ENCODE peak calls at places on chromosomes 3 and 15, in ten cellular contexts. M is PC-3, S is neural progenitor cell, J is hepatocyte, N is mammary epithelial cell, Q is fibroblast of lung, V is Karpas-422, Z is MM.1S, G is PC-9, K is H9. L is an unnamed sample. For H3K79me2, H3K4me1 and H3K9me3, the result is how much of the 10 kb centered on the place peaks cover.

GRCh38 chr3:98359993-98360675 is 6.5 kb downstream of the OR5K4 start:
- DNase-seq in M (peak), S (no peak), J (no peak), N (peak), Q (no peak), V (no peak), Z (peak), G (peak), K (no peak), L (peak)

GRCh38 chr15:91704343-91704742 is 149.2 kb upstream of the SLCO3A1 start:
- DNase-seq in M (peak), S (no peak), J (no peak), N (no peak), Q (no peak), V (no peak), Z (no peak), G (no peak), K (no peak), L (no peak)

GRCh38 chr15:62958528-62958927 is 84.0 kb upstream of the TPM1 start:
- DNase-seq in M (peak), S (no peak), J (no peak), N (no peak), Q (peak), V (no peak), Z (no peak), G (no peak), K (no peak), L (no peak)

GRCh38 chr15:100940785-100941379 is 21.7 kb downstream of the LRRK1 start:
- DNase-seq in M (no peak), S (no peak), J (no peak), N (no peak), Q (no peak), V (peak), Z (no peak), G (no peak), K (no peak), L (peak)

GRCh38 chr3:8846176-8846575 is 76.8 kb upstream of the OXTR start:
- DNase-seq in M (no peak), S (no peak), J (no peak), N (peak), Q (no peak), V (no peak), Z (no peak), G (no peak), K (no peak), L (no peak)

GRCh38 chr15:98674336-98674735 is 26.0 kb downstream of the IGF1R start:
- DNase-seq in M (no peak), S (no peak), J (peak), N (no peak), Q (no peak), V (peak), Z (no peak), G (no peak), K (no peak), L (no peak)

GRCh38 chr3:15327941-15328340 is 4.4 kb downstream of the SH3BP5 start:
- DNase-seq in M (peak), S (no peak), J (no peak), N (peak), Q (no peak), V (no peak), Z (peak), G (peak), K (no peak), L (peak)

GRCh38 chr3:50617911-50618481 is 1.0 kb downstream of the MAPKAPK3 start:
- DNase-seq in M (no peak), S (no peak), J (peak), N (no peak), Q (no peak), V (no peak), Z (no peak), G (no peak), K (no peak), L (no peak)

GRCh38 chr3:23685484-23686258 is 120.1 kb upstream of the UBE2E1 start:
- DNase-seq in M (peak), S (no peak), J (peak), N (peak), Q (peak), V (no peak), Z (no peak), G (peak), K (no peak), L (no peak)

GRCh38 chr3:194828126-194828525 is 142.4 kb downstream of the FAM43A start:
- DNase-seq in M (no peak), S (no peak), J (no peak), N (no peak), Q (no peak), V (no peak), Z (no peak), G (no peak), K (no peak), L (no peak)

GRCh38 chr15:82543155-82543554 is 2.9 kb upstream of the RPS17 start:
- DNase-seq in M (no peak), S (peak), J (no peak), N (no peak), Q (peak), V (no peak), Z (peak), G (no peak), K (peak), L (no peak)

GRCh38 chr3:7667774-7668173 is 806.9 kb downstream of the GRM7 start:
- DNase-seq in M (no peak), S (no peak), J (no peak), N (no peak), Q (no peak), V (no peak), Z (no peak), G (no peak), K (no peak), L (no peak)

GRCh38 chr3:5258526-5258925 is 71.0 kb downstream of the EDEM1 start:
- DNase-seq in M (no peak), S (no peak), J (no peak), N (no peak), Q (no peak), V (no peak), Z (no peak), G (no peak), K (no peak), L (no peak)
- H3K79me2 ChIP-seq in M (under half), S (under half), J (under half), N (under half), Q (under half), V (under half), Z (under half), G (under half), K (under half), L (under half)

GRCh38 chr15:77571741-77572140 is 61.0 kb downstream of the LINGO1 start:
- DNase-seq in M (no peak), S (no peak), J (no peak), N (no peak), Q (no peak), V (no peak), Z (no peak), G (no peak), K (no peak), L (no peak)
- H3K4me1 ChIP-seq in M (under half), S (under half), J (under half), N (under half), Q (under half), V (under half), Z (under half), G (under half), K (under half), L (under half)

DNA sequence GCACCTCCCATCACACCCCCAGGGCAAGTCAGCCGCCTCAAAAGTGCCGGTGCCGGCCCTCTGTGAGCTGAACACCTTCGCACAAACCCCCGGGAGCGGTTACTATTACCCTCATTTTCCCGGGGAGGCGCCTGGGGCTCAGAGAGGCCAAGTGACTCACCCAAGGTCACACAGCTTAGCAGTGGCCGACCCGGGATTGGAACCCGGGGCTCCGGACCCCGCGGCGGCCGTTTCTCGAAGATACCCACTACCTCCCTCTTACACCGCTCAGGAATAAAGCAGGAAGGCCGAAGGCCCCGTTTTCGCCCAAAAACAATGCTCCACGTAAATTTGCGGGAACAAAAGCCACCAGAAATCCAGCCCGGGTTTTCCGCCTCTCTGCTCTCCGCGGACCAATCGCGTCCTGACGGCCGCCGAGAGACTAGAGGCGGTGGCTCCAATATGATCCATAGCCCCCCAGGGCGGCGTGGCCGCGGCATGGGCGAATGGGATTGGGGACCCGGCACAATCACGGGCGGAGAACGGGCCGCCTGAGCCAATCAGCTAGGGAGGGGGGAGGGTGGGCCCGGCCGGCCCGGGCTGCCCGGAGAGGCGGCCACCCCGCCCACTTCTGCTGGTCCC is 176.8 kb downstream of the OR4M2 start:
- DNase-seq in M (no peak), S (no peak), J (no peak), N (no peak), Q (no peak), V (no peak), Z (peak), G (no peak), K (no peak), L (no peak)
- H3K9me3 ChIP-seq in M (under half), S (under half), J (under half), N (under half), Q (under half), V (under half), Z (under half), G (under half), K (half or more), L (under half)

DNA sequence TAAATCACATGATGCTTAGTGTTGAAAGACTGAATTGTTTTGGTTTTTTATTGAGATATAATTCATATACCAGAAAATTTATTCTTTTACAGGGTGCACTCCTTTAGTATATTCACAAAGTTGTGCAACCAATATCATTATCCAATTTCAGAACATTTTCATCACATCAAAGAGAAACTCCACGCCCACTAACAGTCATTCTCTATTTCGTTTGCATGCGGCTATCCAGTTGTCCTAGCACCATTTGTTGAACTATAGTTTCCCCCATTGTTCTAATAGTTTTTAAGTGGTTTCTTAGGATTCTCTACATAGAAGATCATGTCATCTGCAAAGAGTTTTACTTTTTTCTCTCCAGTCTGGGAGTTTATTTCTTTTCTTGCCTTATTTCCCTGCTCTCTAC is 3.6 kb downstream of the EHD4 start:
- DNase-seq in M (no peak), S (no peak), J (no peak), N (no peak), Q (no peak), V (peak), Z (no peak), G (no peak), K (no peak), L (no peak)
- H3K79me2 ChIP-seq in M (half or more), S (half or more), J (half or more), N (half or more), Q (half or more), V (half or more), Z (half or more), G (half or more), K (under half), L (half or more)

DNA sequence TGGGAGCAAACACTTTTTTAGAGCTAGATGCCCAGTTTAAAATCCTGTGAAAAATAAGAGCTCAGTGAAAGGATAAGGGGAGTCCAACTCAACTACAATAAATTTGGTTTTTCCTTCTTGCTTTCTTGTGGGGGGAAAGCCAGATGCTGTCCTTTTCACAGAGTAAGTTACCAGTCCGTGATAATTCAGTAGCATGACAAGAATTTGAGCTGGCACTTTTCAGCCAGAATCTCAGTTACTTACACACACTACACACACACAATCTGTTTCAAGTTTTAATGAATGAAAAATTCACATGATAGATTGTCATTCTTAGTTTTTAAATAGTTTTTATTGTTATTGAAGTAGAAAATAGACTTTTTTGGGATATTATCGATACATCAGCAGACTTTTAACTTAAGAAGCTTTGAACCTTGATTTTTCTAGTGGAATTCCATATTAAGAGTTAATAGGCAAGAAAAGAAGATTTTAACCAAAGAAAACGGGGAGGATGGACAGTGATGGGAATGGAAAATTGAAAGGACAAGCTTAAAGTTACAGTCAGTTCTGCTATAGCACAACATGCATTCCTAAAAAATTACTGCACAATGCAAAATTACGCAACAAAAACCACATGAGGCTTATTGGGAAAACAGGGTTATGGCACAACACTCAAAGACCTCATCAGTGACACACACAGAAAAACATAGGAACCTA is 47.0 kb downstream of the PSMD6 start:
- DNase-seq in M (peak), S (no peak), J (peak), N (peak), Q (peak), V (no peak), Z (no peak), G (no peak), K (no peak), L (no peak)
- H3K4me1 ChIP-seq in M (under half), S (half or more), J (under half), N (half or more), Q (under half), V (under half), Z (under half), G (under half), K (under half), L (under half)

GRCh38 chr3:138542977-138543376 is 51.1 kb downstream of the CEP70 start:
- DNase-seq in M (no peak), S (no peak), J (no peak), N (no peak), Q (no peak), V (no peak), Z (no peak), G (no peak), K (no peak), L (no peak)

GRCh38 chr3:138544546-138544945 is 49.5 kb downstream of the CEP70 start:
- DNase-seq in M (no peak), S (no peak), J (no peak), N (no peak), Q (no peak), V (no peak), Z (no peak), G (no peak), K (no peak), L (no peak)

GRCh38 chr3:138549578-138549977 is 44.5 kb downstream of the CEP70 start:
- DNase-seq in M (no peak), S (no peak), J (no peak), N (no peak), Q (no peak), V (no peak), Z (no peak), G (no peak), K (no peak), L (no peak)

GRCh38 chr3:138547342-138547975 is 46.6 kb downstream of the CEP70 start:
- DNase-seq in M (peak), S (no peak), J (no peak), N (peak), Q (no peak), V (no peak), Z (no peak), G (no peak), K (no peak), L (no peak)
- H3K9me3 ChIP-seq in M (under half), S (under half), J (under half), N (under half), Q (under half), V (under half), Z (under half), G (under half), K (under half), L (under half)

DNA sequence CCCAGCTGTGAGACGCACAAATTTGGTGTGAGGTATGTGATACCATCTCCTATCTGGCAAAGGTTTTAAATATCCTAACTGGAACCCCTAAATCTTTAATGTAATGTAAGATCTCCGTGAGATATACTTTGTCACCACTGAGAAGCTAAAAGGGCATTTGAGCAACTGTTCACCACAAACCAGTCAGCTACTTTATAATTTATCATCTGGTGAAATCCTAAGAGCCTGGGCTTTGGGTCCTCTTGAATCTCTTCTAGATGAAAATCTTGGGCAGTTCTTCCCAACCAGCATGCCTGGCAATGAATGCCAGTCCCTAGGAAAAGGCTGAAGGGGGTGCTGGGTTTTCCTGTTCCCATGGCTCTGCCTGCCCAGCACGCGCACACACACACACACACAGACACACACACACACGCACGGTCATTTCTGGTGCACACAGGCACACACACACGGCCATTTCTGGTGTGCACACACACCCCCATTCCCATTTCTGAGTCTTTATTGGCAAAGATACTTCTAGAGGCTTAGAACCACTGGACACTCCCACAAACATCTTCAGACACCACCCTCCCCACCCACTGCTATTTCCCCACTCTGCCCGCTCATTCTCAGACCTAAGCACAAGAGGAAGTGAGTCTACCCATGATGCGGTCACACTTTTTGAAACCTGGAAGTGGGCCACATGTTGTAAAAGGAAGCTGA is 72.6 kb downstream of the MYO1E start:
- DNase-seq in M (peak), S (no peak), J (peak), N (peak), Q (peak), V (peak), Z (peak), G (peak), K (no peak), L (peak)
- H3K79me2 ChIP-seq in M (half or more), S (under half), J (half or more), N (half or more), Q (half or more), V (under half), Z (under half), G (half or more), K (under half), L (under half)

DNA sequence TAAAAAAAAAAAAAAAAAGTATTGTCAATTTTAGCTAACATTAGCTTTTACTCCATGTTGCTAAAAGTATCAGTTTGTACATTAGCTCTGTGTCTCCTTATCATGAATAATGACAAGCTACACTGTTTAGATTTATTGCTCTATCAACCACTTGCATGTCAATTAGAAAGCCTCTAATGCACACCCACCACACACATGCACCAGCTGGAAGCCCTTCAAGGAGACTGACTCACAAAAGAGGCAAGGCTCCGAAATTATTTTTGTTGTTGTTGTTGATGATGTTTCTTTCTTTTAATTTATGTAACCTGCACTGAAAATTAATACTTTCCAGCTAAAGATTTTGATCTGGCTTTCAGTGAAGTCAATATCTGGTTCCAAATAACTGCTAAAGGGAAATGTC is 71.5 kb downstream of the ETFA start:
- DNase-seq in M (no peak), S (no peak), J (no peak), N (no peak), Q (no peak), V (no peak), Z (no peak), G (no peak), K (no peak), L (no peak)
- H3K4me1 ChIP-seq in M (under half), S (under half), J (under half), N (under half), Q (under half), V (under half), Z (under half), G (under half), K (under half), L (under half)

L was measured in OCI-LY7.